ENCODE peak calls at places on chromosomes 5 and 9, in nine cellular contexts. N, X, D, A, J, P, S, K and W are unnamed samples.

GRCh38 chr9:80787636-80788035 is 901.7 kb downstream of the TLE1 start:
- DNase-seq in A (no peak), J (no peak), N (no peak), D (no peak), K (no peak), S (no peak), X (no peak), P (no peak), W (no peak)

GRCh38 chr5:134568761-134569725 is 43.6 kb downstream of the JADE2 start:
- DNase-seq in N (no peak), S (peak; percentile 81), P (no peak), A (no peak), J (peak; percentile 74), K (peak; percentile 50), D (no peak), X (peak; percentile 75), W (no peak)

GRCh38 chr5:33631786-33632185 is 191.0 kb downstream of the TARS1 start:
- DNase-seq in J (no peak), D (no peak), X (peak; percentile 12), N (peak; percentile 53), A (no peak), P (peak; percentile 51), S (no peak), K (no peak), W (no peak)

GRCh38 chr5:34500236-34500836 is 155.8 kb upstream of the RAI14 start:
- DNase-seq in J (no peak), S (no peak), A (peak; percentile 28), N (peak; percentile 40), D (no peak), X (peak; percentile 52), P (no peak), K (no peak), W (no peak)

GRCh38 chr5:137039939-137040515 is 459.1 kb downstream of the SPOCK1 start:
- DNase-seq in D (no peak), P (no peak), A (no peak), X (no peak), J (no peak), S (no peak), K (no peak), N (no peak), W (no peak)

GRCh38 chr5:19987594-19988345 is at the start of gene CDH18:
- DNase-seq in X (peak; percentile 14), A (no peak), D (peak; percentile 69), J (peak; percentile 56), K (peak; percentile 22), P (peak; percentile 55), N (no peak), S (peak; percentile 22), W (no peak)

GRCh38 chr9:78234810-78235209 is 1.1 kb upstream of the CEP78 start:
- DNase-seq in D (no peak), X (peak; percentile 16), N (no peak), K (no peak), S (no peak), P (peak; percentile 74), J (no peak), A (no peak), W (no peak)

GRCh38 chr5:127746756-127747155 is 43.6 kb downstream of the CCDC192 start:
- DNase-seq in A (peak; percentile 56), D (no peak), J (peak; percentile 59), S (no peak), X (peak; percentile 44), N (no peak), K (peak; percentile 29), P (peak; percentile 17), W (peak; percentile 37)

GRCh38 chr5:160289721-160290120 is 22.6 kb downstream of the CCNJL start:
- DNase-seq in S (no peak), K (no peak), A (peak; percentile 65), D (no peak), X (no peak), J (no peak), N (no peak), P (no peak), W (no peak)

GRCh38 chr5:1913578-1913977 is 30.9 kb upstream of the IRX4 start:
- DNase-seq in S (no peak), X (no peak), N (no peak), A (no peak), K (no peak), P (no peak), J (no peak), D (no peak), W (no peak)

GRCh38 chr5:137619191-137619870 is 116.6 kb downstream of the KLHL3 start:
- DNase-seq in N (no peak), A (no peak), J (peak; percentile 87), X (peak; percentile 89), S (peak; percentile 85), P (peak; percentile 95), D (no peak), K (no peak), W (no peak)

GRCh38 chr5:31931872-31932271 is 242.2 kb downstream of the GOLPH3 start:
- DNase-seq in P (no peak), D (no peak), A (no peak), X (no peak), N (no peak), K (no peak), J (no peak), S (no peak), W (no peak)

GRCh38 chr5:178640331-178641045 is 13.6 kb upstream of the CLK4 start:
- DNase-seq in J (no peak), X (no peak), P (no peak), K (no peak), N (no peak), S (no peak), A (no peak), D (no peak), W (no peak)

GRCh38 chr5:5886812-5887486 is 464.5 kb downstream of the ICE1 start:
- DNase-seq in N (peak; percentile 41), A (peak; percentile 8), D (peak; percentile 76), S (no peak), X (no peak), P (no peak), J (no peak), K (peak; percentile 14), W (peak; percentile 83)
- TF ChIP-seq CTCF in N (peak; percentile 73), A (no peak), D (peak; percentile 77), S (peak; percentile 64), X (no peak), P (no peak), J (no peak), K (peak; percentile 77), W (peak; percentile 94)

GRCh38 chr5:147673276-147673675 is 109.3 kb downstream of the JAKMIP2 start:
- DNase-seq in N (no peak), D (no peak), A (no peak), P (no peak), S (no peak), X (no peak), J (no peak), K (no peak), W (no peak)

GRCh38 chr5:147669113-147669869 is 113.2 kb downstream of the JAKMIP2 start:
- DNase-seq in K (no peak), D (no peak), P (no peak), A (no peak), X (no peak), J (no peak), S (no peak), N (no peak), W (no peak)

GRCh38 chr5:147670815-147671214 is 111.7 kb downstream of the JAKMIP2 start:
- DNase-seq in X (no peak), P (no peak), J (no peak), K (no peak), N (no peak), A (no peak), D (no peak), S (no peak), W (no peak)

GRCh38 chr5:147671365-147671764 is 111.2 kb downstream of the JAKMIP2 start:
- DNase-seq in J (no peak), D (no peak), P (no peak), S (no peak), X (no peak), A (no peak), N (no peak), K (no peak), W (no peak)

DNA sequence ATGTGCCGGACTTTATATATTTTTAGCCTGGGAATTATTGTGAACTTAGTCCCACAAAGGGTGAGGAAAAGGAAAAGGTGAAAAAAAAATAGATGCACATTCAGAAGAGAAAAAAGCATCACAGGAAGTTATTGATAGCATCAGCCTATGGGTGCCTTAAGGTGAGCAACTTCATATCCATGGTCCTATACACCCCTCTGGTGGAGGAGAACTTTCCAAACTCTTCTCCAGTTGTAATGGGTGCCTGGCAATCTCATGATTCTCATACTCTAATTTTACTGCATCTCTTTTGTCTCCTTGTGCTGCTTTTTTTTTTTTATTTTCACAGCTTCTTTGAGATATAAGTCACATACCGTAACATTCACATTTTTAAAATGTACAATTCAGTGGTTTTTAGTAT is 107.4 kb downstream of the JAKMIP2 start:
- DNase-seq in A (no peak), D (no peak), N (no peak), X (no peak), K (no peak), S (no peak), P (no peak), J (no peak), W (no peak)
- TF ChIP-seq CTCF in A (no peak), D (no peak), N (no peak), X (no peak), K (no peak), S (no peak), P (no peak), J (no peak), W (no peak)

DNA sequence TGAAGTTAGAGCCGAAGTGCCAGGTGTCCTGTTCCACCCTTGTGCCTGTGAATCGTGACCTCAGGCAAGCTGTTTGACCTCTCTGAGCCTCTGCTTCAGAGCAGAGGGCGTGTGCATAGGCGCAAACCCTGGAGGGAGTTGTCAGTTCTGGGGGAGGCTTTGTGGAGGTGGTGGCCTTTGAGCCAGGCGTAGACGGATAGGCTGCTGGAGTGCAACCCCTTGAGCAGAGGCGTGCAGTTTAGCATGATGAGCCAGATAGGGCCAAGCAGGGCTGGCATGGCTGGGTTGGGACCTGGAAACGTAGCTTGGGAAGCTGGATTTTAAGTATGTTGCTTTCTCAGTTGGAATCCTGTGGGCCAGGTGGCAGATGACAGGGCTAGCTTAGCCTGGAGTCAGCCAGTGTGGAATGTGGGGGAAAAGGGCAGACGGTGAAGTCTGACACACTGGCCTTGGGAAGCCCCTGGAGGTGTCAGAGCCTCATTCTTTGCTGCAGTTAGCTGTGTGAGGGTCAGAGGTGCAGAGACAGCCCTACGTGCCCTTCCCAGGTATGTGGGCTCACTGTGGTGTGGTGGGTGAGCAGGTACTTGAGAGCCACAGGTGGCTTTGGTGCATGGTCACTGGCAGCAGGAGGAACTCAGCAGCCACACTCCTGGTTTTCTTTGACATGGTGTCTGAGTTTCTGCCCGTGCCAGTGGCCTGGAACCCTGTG is 93.4 kb downstream of the DAB2IP start:
- DNase-seq in X (no peak), A (no peak), N (no peak), D (no peak), P (peak; percentile 65), S (no peak), J (no peak), K (no peak), W (no peak)
- TF ChIP-seq CTCF in X (no peak), A (no peak), N (no peak), D (no peak), P (no peak), S (no peak), J (no peak), K (no peak), W (no peak)

DNA sequence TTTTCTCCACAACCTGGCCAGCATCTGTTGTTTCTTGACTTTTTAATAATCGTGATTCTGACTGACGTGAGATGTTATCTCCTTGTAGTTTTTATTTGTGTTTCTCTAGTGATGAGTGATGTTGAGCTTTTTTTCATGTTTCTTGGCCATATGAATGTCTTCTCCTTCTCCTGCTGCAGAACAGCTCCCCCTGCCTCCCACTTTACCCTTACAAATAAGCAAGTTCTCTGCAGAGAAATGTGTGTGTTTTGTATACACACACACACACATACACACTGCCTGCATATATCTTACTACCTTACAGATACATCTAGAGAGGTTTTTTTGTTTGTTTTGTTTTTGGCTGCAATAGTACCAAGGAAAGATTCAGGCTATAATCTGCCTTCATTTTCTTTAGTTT is 88.7 kb upstream of the PHF24 start:
- DNase-seq in A (peak; percentile 58), J (peak; percentile 25), D (no peak), S (no peak), N (no peak), K (peak; percentile 47), P (no peak), X (peak; percentile 51), W (no peak)
- TF ChIP-seq CTCF in A (peak; percentile 53), J (peak; percentile 30), D (no peak), S (peak; percentile 46), N (peak; percentile 33), K (peak; percentile 20), P (peak; percentile 5), X (peak; percentile 45), W (no peak)